ENCODE peak calls at places on chromosome 4, in four cellular contexts. P is K562, W is HepG2, M is H1. I is an unnamed sample. For H3K4me1, the result is how much of the 10 kb centered on the place peaks cover.

GRCh38 chr4:79540143-79540542 is 132.1 kb upstream of the GK2 start:
- DNase-seq in P (no peak), W (no peak), M (no peak), I (no peak)

GRCh38 chr4:26410385-26411293 is 79.6 kb downstream of the CCKAR start:
- DNase-seq in P (peak), W (peak), M (no peak), I (no peak)

GRCh38 chr4:87078987-87079469 is 141.4 kb downstream of the KLHL8 start:
- DNase-seq in P (no peak), W (no peak), M (no peak), I (no peak)

GRCh38 chr4:101356928-101357327 is 9.6 kb upstream of the PPP3CA start:
- DNase-seq in P (no peak), W (peak), M (no peak), I (peak)

GRCh38 chr4:112234952-112235609 is 3.5 kb downstream of the AP1AR start:
- DNase-seq in P (peak), W (peak), M (no peak), I (peak)

GRCh38 chr4:52126946-52127345 is 75.8 kb downstream of the SPATA18 start:
- DNase-seq in P (no peak), W (no peak), M (no peak), I (no peak)

GRCh38 chr4:38967260-38968095 is 64.7 kb downstream of the TMEM156 start:
- DNase-seq in P (no peak), W (peak), M (no peak), I (peak)

GRCh38 chr4:90841676-90842075 is 714.5 kb downstream of the CCSER1 start:
- DNase-seq in P (no peak), W (no peak), M (no peak), I (no peak)

GRCh38 chr4:99593781-99594636 is 19.4 kb downstream of the MTTP start:
- DNase-seq in P (no peak), W (no peak), M (no peak), I (no peak)

GRCh38 chr4:141713771-141714445 is 77.5 kb downstream of the IL15 start:
- DNase-seq in P (no peak), W (no peak), M (no peak), I (peak)

GRCh38 chr4:120862432-120862831 is 60.1 kb downstream of the PRDM5 start:
- DNase-seq in P (no peak), W (no peak), M (no peak), I (no peak)

GRCh38 chr4:134756456-134756855 is 554.9 kb upstream of the PABPC4L start:
- DNase-seq in P (no peak), W (no peak), M (no peak), I (no peak)
- H3K4me1 ChIP-seq in P (under half), W (under half), M (under half), I (under half)

GRCh38 chr4:12846368-12846767 is 637.8 kb downstream of the RAB28 start:
- DNase-seq in P (no peak), W (no peak), M (no peak), I (no peak)

GRCh38 chr4:12844111-12844510 is 640.0 kb downstream of the RAB28 start:
- DNase-seq in P (no peak), W (no peak), M (no peak), I (no peak)
- TF ChIP-seq FOSL1 in P (no peak), W (no peak), M (no peak), I (no peak)

GRCh38 chr4:140250989-140251552 is 97.1 kb upstream of the MAML3 start:
- DNase-seq in P (no peak), W (no peak), M (no peak), I (no peak)
- TF ChIP-seq MAX in P (no peak), W (no peak), M (no peak), I (no peak)

GRCh38 chr4:153521995-153522799 is 56.0 kb downstream of the TMEM131L start:
- DNase-seq in P (no peak), W (no peak), M (no peak), I (no peak)
- H3K4me1 ChIP-seq in P (under half), W (under half), M (under half), I (under half)

GRCh38 chr4:146407257-146407656 is 114.5 kb downstream of the SLC10A7 start:
- DNase-seq in P (no peak), W (no peak), M (no peak), I (no peak)

DNA sequence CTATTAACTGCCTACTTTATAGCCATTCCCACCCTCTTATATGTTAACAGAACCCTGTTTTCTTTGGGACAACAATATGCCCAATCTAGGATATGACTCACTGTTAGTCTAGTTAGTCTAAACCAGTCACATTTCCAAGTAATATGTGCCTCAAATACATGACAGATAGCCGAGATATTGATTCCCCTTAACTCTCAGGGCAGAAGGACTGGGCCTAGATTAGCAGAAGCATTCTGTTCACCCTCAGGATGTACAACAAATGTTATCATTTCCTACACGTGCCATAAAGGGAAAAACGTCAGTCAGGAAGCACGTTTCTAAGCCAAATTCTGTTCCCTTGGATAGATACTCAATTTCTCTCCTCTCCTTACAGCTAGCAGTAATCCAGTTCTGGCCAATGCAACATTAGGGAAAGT is 114.1 kb downstream of the SLC10A7 start:
- DNase-seq in P (peak), W (no peak), M (no peak), I (no peak)
- TF ChIP-seq FOSL1 in P (peak), W (no peak), M (no peak), I (no peak)

GRCh38 chr4:85372986-85373385 is 102.0 kb upstream of the ARHGAP24 start:
- DNase-seq in P (no peak), W (no peak), M (no peak), I (no peak)

GRCh38 chr4:85369703-85370380 is 105.1 kb upstream of the ARHGAP24 start:
- DNase-seq in P (no peak), W (peak), M (no peak), I (no peak)

GRCh38 chr4:85368240-85368639 is 106.7 kb upstream of the ARHGAP24 start:
- DNase-seq in P (peak), W (no peak), M (no peak), I (no peak)

GRCh38 chr4:85368932-85369331 is 106.0 kb upstream of the ARHGAP24 start:
- DNase-seq in P (no peak), W (no peak), M (no peak), I (no peak)

GRCh38 chr4:85370400-85371032 is 104.4 kb upstream of the ARHGAP24 start:
- DNase-seq in P (peak), W (peak), M (peak), I (peak)
- TF ChIP-seq MAX in P (no peak), W (no peak), M (no peak), I (no peak)

GRCh38 chr4:102511830-102512605 is 10.9 kb downstream of the NFKB1 start:
- DNase-seq in P (no peak), W (no peak), M (no peak), I (no peak)
- H3K4me1 ChIP-seq in P (under half), W (under half), M (under half), I (under half)

DNA sequence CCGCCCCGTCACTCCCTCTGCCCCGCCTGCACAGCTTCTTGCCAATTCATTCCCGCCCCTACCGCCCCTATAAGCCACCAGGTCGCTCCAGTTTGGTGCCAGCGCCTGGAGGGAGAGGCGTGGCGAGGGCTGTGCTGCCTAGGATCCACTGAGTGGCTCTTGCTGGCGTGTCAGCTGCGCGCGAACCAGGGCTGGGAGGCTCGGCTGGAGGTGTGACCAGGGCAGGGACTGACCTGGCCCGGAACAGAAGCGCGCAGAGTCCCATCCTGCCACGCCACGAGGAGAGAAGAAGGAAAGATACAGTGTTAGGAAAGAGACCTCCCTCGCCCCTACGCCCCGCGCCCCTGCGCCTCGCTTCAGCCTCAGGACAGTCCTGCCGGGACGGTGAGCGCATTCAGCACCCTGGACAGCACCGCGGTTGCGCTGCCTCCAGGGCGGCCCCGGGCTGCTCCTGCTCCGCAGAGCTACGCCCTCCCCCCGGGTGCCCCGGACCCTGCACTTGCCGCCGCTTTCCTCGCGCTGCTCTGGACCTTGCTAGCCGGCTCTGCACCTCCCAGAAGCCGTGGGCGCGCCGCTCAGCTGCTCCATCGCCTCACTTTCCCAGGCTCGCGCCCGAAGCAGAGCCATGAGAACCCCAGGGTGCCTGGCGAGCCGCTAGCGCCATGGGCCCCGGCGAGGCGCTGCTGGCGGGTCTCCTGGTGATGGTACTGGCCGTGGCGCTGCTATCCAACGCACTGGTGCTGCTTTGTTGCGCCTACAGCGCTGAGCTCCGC is at the start of gene GPR78:
- DNase-seq in P (peak), W (no peak), M (peak), I (no peak)
- TF ChIP-seq FOSL1 in P (no peak), W (no peak), M (no peak), I (no peak)

I was measured in HCT116.